ENCODE peak calls at places on chromosomes 7 and 10, in five cellular contexts. G is fibroblast of lung, P is AG04450, Q is H1, B is astrocyte of the cerebellum. R is an unnamed sample.
A peak's percentile ranks its signal among the peaks of the same experiment; 100 is the strongest.

GRCh38 chr7:92115821-92116220 is 18.5 kb downstream of the CYP51A1 start:
- DNase-seq in G (no peak), P (no peak), Q (no peak), B (no peak), R (no peak)

GRCh38 chr7:114670676-114671075 is 251.2 kb upstream of the MDFIC start:
- DNase-seq in G (no peak), P (no peak), Q (no peak), B (no peak), R (no peak)

GRCh38 chr7:33579561-33579960 is 325.8 kb upstream of the BMPER start:
- DNase-seq in G (no peak), P (no peak), Q (no peak), B (no peak), R (no peak)

GRCh38 chr10:64113796-64114195 is 592.6 kb downstream of the REEP3 start:
- DNase-seq in G (no peak), P (no peak), Q (no peak), B (no peak), R (no peak)

GRCh38 chr7:2564970-2565546 is 6.3 kb downstream of the IQCE start:
- DNase-seq in G (peak; percentile 52), P (no peak), Q (no peak), B (no peak), R (no peak)

GRCh38 chr7:47785923-47786556 is 162.2 kb downstream of the PKD1L1 start:
- DNase-seq in G (peak; percentile 26), P (no peak), Q (no peak), B (no peak), R (no peak)

GRCh38 chr10:17742918-17743317 is 9.1 kb upstream of the TMEM236 start:
- DNase-seq in G (peak; percentile 72), P (peak; percentile 15), Q (no peak), B (peak; percentile 39), R (no peak)

GRCh38 chr7:84025332-84025927 is 169.2 kb downstream of the SEMA3A start:
- DNase-seq in G (peak; percentile 91), P (peak; percentile 84), Q (peak; percentile 15), B (peak; percentile 97), R (peak; percentile 89)

GRCh38 chr10:35058134-35058533 is 32.0 kb downstream of the CUL2 start:
- DNase-seq in G (peak; percentile 83), P (peak; percentile 64), Q (no peak), B (peak; percentile 93), R (peak; percentile 78)

GRCh38 chr7:95840953-95841950 is 68.9 kb downstream of the DYNC1I1 start:
- DNase-seq in G (no peak), P (no peak), Q (no peak), B (no peak), R (no peak)

GRCh38 chr7:96734343-96734742 is 24.7 kb upstream of the SEM1 start:
- DNase-seq in G (no peak), P (no peak), Q (no peak), B (no peak), R (no peak)

GRCh38 chr7:1447551-1448244 is 11.6 kb downstream of the MICALL2 start:
- DNase-seq in G (peak; percentile 58), P (no peak), Q (no peak), B (no peak), R (no peak)

GRCh38 chr7:40659231-40659630 is 524.4 kb downstream of the SUGCT start:
- DNase-seq in G (no peak), P (no peak), Q (no peak), B (no peak), R (no peak)
- H3K4me3 ChIP-seq in G (no peak overlapping the region), P (no peak overlapping the region), Q (no peak overlapping the region), B (no peak overlapping the region), R (no peak overlapping the region)

DNA sequence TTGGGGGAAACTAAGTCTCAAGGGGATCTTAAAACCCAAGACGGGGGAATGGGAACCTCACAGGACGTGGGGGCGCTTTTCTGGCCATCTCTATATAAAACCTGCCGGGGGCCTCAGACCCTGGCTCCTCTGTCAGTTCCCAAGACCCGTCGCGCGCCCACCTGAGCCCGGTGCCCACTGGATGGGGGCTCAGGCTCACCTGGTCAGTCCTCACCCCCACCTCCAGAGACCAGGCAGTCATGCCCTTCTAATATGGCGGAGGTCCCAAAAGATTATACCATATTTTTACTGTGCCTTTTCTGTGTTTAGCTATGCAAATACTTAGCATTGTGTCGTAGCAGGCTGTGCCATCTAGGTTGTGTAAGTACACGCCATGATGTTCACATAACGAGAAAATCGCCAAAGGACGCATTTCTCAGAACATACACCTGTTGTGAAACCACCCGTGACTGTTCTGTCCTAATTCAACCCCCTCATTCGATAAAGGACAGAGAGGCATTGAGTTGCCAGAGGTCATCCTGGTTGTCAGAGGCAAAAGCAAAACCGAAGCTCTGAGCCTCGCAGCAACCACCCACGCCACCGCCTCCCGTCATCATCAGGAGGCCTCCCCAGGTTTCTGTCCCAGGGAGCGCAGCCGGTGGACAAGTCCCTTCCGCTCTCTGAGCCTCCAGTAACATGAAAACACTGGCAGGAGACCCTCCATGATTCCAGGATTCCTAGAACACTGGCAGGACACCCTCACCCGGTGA is 28.9 kb downstream of the OAT start:
- DNase-seq in G (no peak), P (no peak), Q (no peak), B (no peak), R (no peak)
- TF ChIP-seq CTCF in G (peak; percentile 1), P (no peak), Q (no peak), B (no peak), R (no peak)

GRCh38 chr10:60135020-60135419 is 228.7 kb upstream of the CCDC6 start:
- DNase-seq in G (no peak), P (no peak), Q (no peak), B (no peak), R (no peak)
- H3K4me3 ChIP-seq in G (no peak overlapping the region), P (no peak overlapping the region), Q (no peak overlapping the region), B (no peak overlapping the region), R (no peak overlapping the region)

GRCh38 chr10:72106154-72106849 is 18.0 kb upstream of the SPOCK2 start:
- DNase-seq in G (peak; percentile 18), P (no peak), Q (no peak), B (no peak), R (no peak)
- TF ChIP-seq CTCF in G (no peak), P (no peak), Q (no peak), B (no peak), R (no peak)

GRCh38 chr7:7421850-7422249 is 113.8 kb downstream of the COL28A1 start:
- DNase-seq in G (no peak), P (no peak), Q (no peak), B (no peak), R (no peak)

GRCh38 chr7:7425321-7425720 is 110.4 kb downstream of the COL28A1 start:
- DNase-seq in G (no peak), P (no peak), Q (no peak), B (no peak), R (no peak)

GRCh38 chr7:7426686-7427085 is 109.0 kb downstream of the COL28A1 start:
- DNase-seq in G (no peak), P (no peak), Q (no peak), B (no peak), R (no peak)

GRCh38 chr7:7422641-7423040 is 113.0 kb downstream of the COL28A1 start:
- DNase-seq in G (no peak), P (no peak), Q (no peak), B (no peak), R (no peak)

GRCh38 chr7:7424151-7424873 is 111.4 kb downstream of the COL28A1 start:
- DNase-seq in G (peak; percentile 77), P (no peak), Q (peak; percentile 19), B (no peak), R (no peak)
- H3K4me3 ChIP-seq in G (peak overlapping the region; percentile 66), P (peak overlapping the region; percentile 66), Q (no peak overlapping the region), B (peak overlapping the region; percentile 42), R (peak overlapping the region; percentile 37)

GRCh38 chr7:157467496-157468212 is 130.8 kb downstream of the DNAJB6 start:
- DNase-seq in G (no peak), P (no peak), Q (no peak), B (no peak), R (no peak)
- TF ChIP-seq CTCF in G (no peak), P (no peak), Q (no peak), B (no peak), R (peak; percentile 1)

GRCh38 chr10:97442277-97442676 is 3.5 kb downstream of the EXOSC1 start:
- DNase-seq in G (no peak), P (no peak), Q (no peak), B (no peak), R (no peak)

GRCh38 chr10:97445357-97445721 is 467 bp downstream of the EXOSC1 start:
- DNase-seq in G (no peak), P (no peak), Q (no peak), B (no peak), R (no peak)

GRCh38 chr10:97450828-97451227 is 4.9 kb downstream of the ZDHHC16 start:
- DNase-seq in G (no peak), P (no peak), Q (no peak), B (no peak), R (no peak)

GRCh38 chr10:97444212-97444611 is 1.6 kb downstream of the EXOSC1 start:
- DNase-seq in G (no peak), P (no peak), Q (no peak), B (no peak), R (no peak)

GRCh38 chr10:97445722-97446639 is at the start of the genes EXOSC1 and ZDHHC16:
- DNase-seq in G (peak; percentile 95), P (peak; percentile 91), Q (peak; percentile 86), B (peak; percentile 90), R (peak; percentile 87)
- H3K4me3 ChIP-seq in G (peak within 1 kb of the TSS; percentile 87), P (peak within 1 kb of the TSS; percentile 98), Q (peak within 1 kb of the TSS; percentile 89), B (peak within 1 kb of the TSS; percentile 57), R (peak within 1 kb of the TSS; percentile 78)

GRCh38 chr10:1274746-1275544 is 218.8 kb downstream of the WDR37 start:
- DNase-seq in G (no peak), P (no peak), Q (no peak), B (no peak), R (no peak)
- TF ChIP-seq CTCF in G (no peak), P (no peak), Q (no peak), B (no peak), R (no peak)

GRCh38 chr10:22280078-22280477 is 36.1 kb upstream of the COMMD3 start:
- DNase-seq in G (no peak), P (no peak), Q (no peak), B (no peak), R (no peak)

GRCh38 chr10:22278441-22278782 is 37.8 kb upstream of the COMMD3 start:
- DNase-seq in G (no peak), P (no peak), Q (no peak), B (no peak), R (no peak)
- H3K4me3 ChIP-seq in G (no peak overlapping the region), P (no peak overlapping the region), Q (no peak overlapping the region), B (no peak overlapping the region), R (no peak overlapping the region)

GRCh38 chr7:37439282-37440021 is 9.2 kb downstream of the ELMO1 start:
- DNase-seq in G (no peak), P (no peak), Q (no peak), B (no peak), R (no peak)
- TF ChIP-seq CTCF in G (no peak), P (no peak), Q (no peak), B (no peak), R (no peak)